ENCODE peak calls at places on chromosomes 5 and 9, in seven cellular contexts. C is HCT116, O is SK-N-SH, W is GM23338, J is GM12878, D is K562, G is HepG2. Y is an unnamed sample. For H3K36me3, the result is how much of the 10 kb centered on the place peaks cover.

GRCh38 chr9:12694013-12694412 is 828 bp downstream of the TYRP1 start:
- DNase-seq in W (no peak), C (no peak), J (no peak), O (no peak), G (no peak), D (no peak), Y (no peak)

GRCh38 chr5:67992919-67993318 is 222.6 kb upstream of the PIK3R1 start:
- DNase-seq in W (no peak), D (no peak), C (no peak), G (no peak), J (no peak), O (no peak), Y (no peak)

GRCh38 chr5:33195431-33196128 is 245.2 kb upstream of the TARS1 start:
- DNase-seq in G (no peak), D (no peak), O (no peak), W (no peak), C (no peak), J (no peak), Y (no peak)

GRCh38 chr5:38305148-38305547 is 46.8 kb downstream of the EGFLAM start:
- DNase-seq in G (no peak), D (no peak), J (no peak), C (no peak), W (no peak), O (no peak), Y (no peak)

GRCh38 chr9:93655621-93656425 is 79.4 kb downstream of the PHF2 start:
- DNase-seq in G (no peak), D (no peak), W (no peak), O (no peak), C (no peak), J (no peak), Y (no peak)

GRCh38 chr9:124469011-124469832 is 19.0 kb downstream of the ADGRD2 start:
- DNase-seq in J (no peak), G (no peak), D (no peak), O (no peak), W (no peak), C (no peak), Y (no peak)

GRCh38 chr9:104961701-104962359 is 33.9 kb upstream of the ABCA1 start:
- DNase-seq in J (no peak), W (no peak), G (no peak), C (no peak), D (no peak), O (no peak), Y (no peak)

GRCh38 chr9:34171753-34172535 is 6.9 kb upstream of the UBAP1 start:
- DNase-seq in J (no peak), W (peak), G (no peak), C (no peak), O (no peak), D (no peak), Y (no peak)

GRCh38 chr9:130542038-130542437 is 37.3 kb upstream of the FUBP3 start:
- DNase-seq in C (no peak), G (no peak), D (no peak), O (no peak), W (no peak), J (no peak), Y (no peak)

GRCh38 chr5:84382363-84383295 is 2.1 kb downstream of the EDIL3 start:
- DNase-seq in W (peak), C (no peak), G (no peak), J (no peak), D (no peak), O (peak), Y (no peak)

GRCh38 chr5:567664-568060 is 43.4 kb upstream of the SLC9A3 start:
- DNase-seq in C (no peak), W (no peak), J (no peak), O (no peak), D (no peak), G (no peak), Y (no peak)

GRCh38 chr5:138491669-138492551 is 26.6 kb downstream of the EGR1 start:
- DNase-seq in J (peak), W (peak), D (peak), O (peak), G (peak), C (peak), Y (peak)

GRCh38 chr9:4327504-4328191 is 27.8 kb upstream of the GLIS3 start:
- DNase-seq in O (no peak), W (peak), J (no peak), D (no peak), G (no peak), C (no peak), Y (no peak)

GRCh38 chr5:87899109-87900100 is 369.2 kb downstream of the TMEM161B start:
- DNase-seq in W (peak), O (no peak), J (peak), G (peak), D (no peak), C (no peak), Y (no peak)

GRCh38 chr9:98807811-98808195 is 333 bp downstream of the GALNT12 start:
- DNase-seq in J (no peak), D (peak), O (no peak), G (no peak), W (peak), C (no peak), Y (no peak)

GRCh38 chr9:27258662-27259061 is 38.3 kb downstream of the EQTN start:
- DNase-seq in O (no peak), W (no peak), G (no peak), J (no peak), D (no peak), C (no peak), Y (no peak)

GRCh38 chr5:492314-492893 is 31.8 kb downstream of the SLC9A3 start:
- DNase-seq in D (no peak), G (no peak), J (no peak), W (no peak), C (no peak), O (no peak), Y (no peak)

GRCh38 chr5:59361454-59361853 is 532.1 kb downstream of the PDE4D start:
- DNase-seq in W (no peak), G (peak), J (no peak), O (no peak), D (no peak), C (no peak), Y (no peak)
- TF ChIP-seq REST in W (no peak), G (no peak), J (no peak), O (no peak), D (no peak), C (no peak), Y (no peak)

GRCh38 chr9:120832766-120833165 is 10.0 kb downstream of the PSMD5 start:
- DNase-seq in G (no peak), D (no peak), J (no peak), C (no peak), O (no peak), W (no peak), Y (no peak)

GRCh38 chr9:120829650-120830049 is 13.1 kb downstream of the PSMD5 start:
- DNase-seq in J (no peak), G (no peak), C (no peak), D (no peak), W (no peak), O (no peak), Y (no peak)

GRCh38 chr9:120830151-120830550 is 12.6 kb downstream of the PSMD5 start:
- DNase-seq in J (no peak), G (no peak), W (no peak), O (no peak), D (no peak), C (no peak), Y (no peak)

GRCh38 chr9:120830865-120831264 is 11.9 kb downstream of the PSMD5 start:
- DNase-seq in O (no peak), D (no peak), C (no peak), W (no peak), G (no peak), J (no peak), Y (no peak)

GRCh38 chr9:120833311-120833710 is 9.4 kb downstream of the PSMD5 start:
- DNase-seq in D (no peak), G (no peak), W (no peak), C (no peak), J (no peak), O (no peak), Y (no peak)
- H3K36me3 ChIP-seq in D (half or more), G (under half), W (under half), C (under half), J (under half), O (half or more), Y (under half)

GRCh38 chr9:6759114-6759977 is 1.6 kb downstream of the KDM4C start:
- DNase-seq in W (peak), C (peak), G (peak), J (peak), O (peak), D (no peak), Y (no peak)
- TF ChIP-seq REST in W (no peak), C (no peak), G (no peak), J (no peak), O (no peak), D (no peak), Y (no peak)

GRCh38 chr5:157165261-157165660 is 803 bp downstream of the GARIN3 start:
- DNase-seq in J (no peak), W (no peak), C (no peak), G (no peak), D (no peak), O (no peak), Y (no peak)

GRCh38 chr5:157167219-157167621 is 1.2 kb upstream of the GARIN3 start:
- DNase-seq in O (no peak), G (no peak), D (no peak), W (no peak), C (no peak), J (peak), Y (no peak)

GRCh38 chr5:157165668-157166067 is 396 bp downstream of the GARIN3 start:
- DNase-seq in G (no peak), J (no peak), O (no peak), C (no peak), W (no peak), D (no peak), Y (no peak)

GRCh38 chr5:157166494-157167218 is 592 bp upstream of the GARIN3 start:
- DNase-seq in C (no peak), W (no peak), D (no peak), G (no peak), J (no peak), O (no peak), Y (no peak)

GRCh38 chr5:157166164-157166493 is at the start of gene GARIN3:
- DNase-seq in C (no peak), G (no peak), J (no peak), D (no peak), O (no peak), W (no peak), Y (no peak)
- H3K36me3 ChIP-seq in C (under half), G (under half), J (under half), D (under half), O (under half), W (under half), Y (under half)

GRCh38 chr9:133878402-133878801 is 113.7 kb downstream of the VAV2 start:
- DNase-seq in D (no peak), G (no peak), O (no peak), W (no peak), C (no peak), J (no peak), Y (no peak)
- TF ChIP-seq REST in D (no peak), G (no peak), O (no peak), W (no peak), C (no peak), J (no peak), Y (no peak)

GRCh38 chr5:95549030-95549429 is 5.7 kb downstream of the SKIC3 start:
- DNase-seq in W (no peak), G (no peak), O (no peak), C (no peak), D (no peak), J (no peak), Y (no peak)

GRCh38 chr5:95537501-95537900 is 17.3 kb downstream of the SKIC3 start:
- DNase-seq in C (no peak), D (no peak), J (no peak), W (no peak), O (no peak), G (no peak), Y (no peak)

GRCh38 chr5:95543017-95543705 is 11.6 kb downstream of the SKIC3 start:
- DNase-seq in G (no peak), D (peak), C (no peak), W (no peak), J (peak), O (no peak), Y (no peak)
- H3K36me3 ChIP-seq in G (under half), D (half or more), C (under half), W (under half), J (under half), O (half or more), Y (under half)

DNA sequence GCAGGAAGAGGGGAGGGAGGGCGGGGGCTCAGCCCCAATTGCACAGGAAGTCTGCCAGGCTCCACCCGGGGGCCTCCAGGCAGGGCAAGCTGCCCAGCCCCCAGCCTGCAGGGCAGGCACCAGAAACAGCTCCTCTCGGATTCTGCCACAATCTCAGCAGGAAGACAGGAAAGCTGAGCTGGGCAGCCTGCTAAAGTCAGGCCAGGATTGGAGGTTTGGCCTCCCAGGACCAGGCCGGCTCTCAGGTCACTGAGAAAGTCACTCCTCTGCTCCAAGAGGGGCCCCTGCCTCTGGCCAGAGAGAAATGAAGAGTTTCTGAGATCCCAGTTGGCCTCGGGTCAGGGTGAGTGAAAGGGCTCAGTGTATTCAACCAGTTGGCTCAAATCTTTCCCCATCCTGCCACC is 54.6 kb upstream of the STXBP1 start:
- DNase-seq in W (no peak), O (peak), J (no peak), G (no peak), C (no peak), D (no peak), Y (no peak)
- TF ChIP-seq REST in W (no peak), O (no peak), J (no peak), G (no peak), C (no peak), D (no peak), Y (no peak)